ENCODE peak calls at places on chromosomes 6 and 20, in six cellular contexts. One of them, this sample, is unnamed.

GRCh38 chr6:11731423-11731822 is 47.2 kb downstream of the ADTRP start:
- DNase-seq in fibroblast of lung: no peak
- DNase-seq in PC-3: no peak
- DNase-seq in GM23338: no peak
- DNase-seq in neural progenitor cell: no peak
- DNase-seq in hepatocyte: peak
- DNase-seq in this sample: peak

GRCh38 chr6:151058021-151058733 is 181.6 kb upstream of the AKAP12 start:
- DNase-seq in GM23338: no peak
- DNase-seq in fibroblast of lung: no peak
- DNase-seq in hepatocyte: no peak
- DNase-seq in PC-3: no peak
- DNase-seq in neural progenitor cell: peak
- DNase-seq in this sample: no peak

GRCh38 chr20:4866429-4866828 is 134.9 kb downstream of the SLC23A2 start:
- DNase-seq in hepatocyte: no peak
- DNase-seq in neural progenitor cell: no peak
- DNase-seq in PC-3: no peak
- DNase-seq in GM23338: no peak
- DNase-seq in fibroblast of lung: no peak
- DNase-seq in this sample: no peak

GRCh38 chr6:25583099-25583498 is 68.9 kb upstream of the SCGN start:
- DNase-seq in fibroblast of lung: no peak
- DNase-seq in GM23338: no peak
- DNase-seq in hepatocyte: peak
- DNase-seq in PC-3: no peak
- DNase-seq in neural progenitor cell: no peak
- DNase-seq in this sample: no peak

GRCh38 chr6:167272618-167273379 is 18.3 kb upstream of the UNC93A start:
- DNase-seq in hepatocyte: no peak
- DNase-seq in neural progenitor cell: no peak
- DNase-seq in GM23338: no peak
- DNase-seq in fibroblast of lung: no peak
- DNase-seq in PC-3: no peak
- DNase-seq in this sample: no peak

GRCh38 chr6:27241443-27241842 is 6.1 kb upstream of the PRSS16 start:
- DNase-seq in hepatocyte: no peak
- DNase-seq in PC-3: peak
- DNase-seq in neural progenitor cell: no peak
- DNase-seq in fibroblast of lung: no peak
- DNase-seq in GM23338: no peak
- DNase-seq in this sample: no peak

GRCh38 chr6:2766767-2767314 is 1.6 kb downstream of the WRNIP1 start:
- DNase-seq in neural progenitor cell: no peak
- DNase-seq in GM23338: no peak
- DNase-seq in PC-3: peak
- DNase-seq in hepatocyte: no peak
- DNase-seq in fibroblast of lung: peak
- DNase-seq in this sample: peak

GRCh38 chr20:22836211-22836610 is 198.9 kb upstream of the SSTR4 start:
- DNase-seq in fibroblast of lung: no peak
- DNase-seq in GM23338: no peak
- DNase-seq in neural progenitor cell: no peak
- DNase-seq in PC-3: peak
- DNase-seq in hepatocyte: no peak
- DNase-seq in this sample: peak

GRCh38 chr6:106997392-106998257 is 23.1 kb upstream of the CD24 start:
- DNase-seq in GM23338: peak
- DNase-seq in PC-3: peak
- DNase-seq in fibroblast of lung: peak
- DNase-seq in hepatocyte: peak
- DNase-seq in neural progenitor cell: peak
- DNase-seq in this sample: peak

GRCh38 chr6:107491059-107491609 is 1.2 kb downstream of the SOBP start:
- DNase-seq in hepatocyte: peak
- DNase-seq in GM23338: peak
- DNase-seq in PC-3: no peak
- DNase-seq in neural progenitor cell: peak
- DNase-seq in fibroblast of lung: peak
- DNase-seq in this sample: peak

GRCh38 chr20:36377348-36378326 is 71.5 kb downstream of the DLGAP4 start:
- DNase-seq in PC-3: no peak
- DNase-seq in hepatocyte: no peak
- DNase-seq in neural progenitor cell: no peak
- DNase-seq in GM23338: peak
- DNase-seq in fibroblast of lung: no peak
- DNase-seq in this sample: no peak

GRCh38 chr20:8790442-8791074 is 278.3 kb upstream of the PLCB4 start:
- DNase-seq in GM23338: peak
- DNase-seq in hepatocyte: peak
- DNase-seq in PC-3: peak
- DNase-seq in fibroblast of lung: peak
- DNase-seq in neural progenitor cell: peak
- DNase-seq in this sample: peak

GRCh38 chr6:39113788-39114187 is 1.2 kb downstream of the SAYSD1 start:
- DNase-seq in GM23338: no peak
- DNase-seq in hepatocyte: no peak
- DNase-seq in PC-3: no peak
- DNase-seq in fibroblast of lung: no peak
- DNase-seq in neural progenitor cell: no peak
- DNase-seq in this sample: no peak

GRCh38 chr6:129748901-129749748 is 39.1 kb upstream of the ARHGAP18 start:
- DNase-seq in GM23338: no peak
- DNase-seq in hepatocyte: no peak
- DNase-seq in fibroblast of lung: peak
- DNase-seq in PC-3: peak
- DNase-seq in neural progenitor cell: no peak
- DNase-seq in this sample: peak

GRCh38 chr6:119479860-119480655 is 130.5 kb upstream of the MAN1A1 start:
- DNase-seq in hepatocyte: peak
- DNase-seq in fibroblast of lung: peak
- DNase-seq in GM23338: no peak
- DNase-seq in PC-3: no peak
- DNase-seq in neural progenitor cell: no peak
- DNase-seq in this sample: peak

GRCh38 chr6:134198093-134198492 is 119.8 kb downstream of the SGK1 start:
- DNase-seq in PC-3: peak
- DNase-seq in fibroblast of lung: no peak
- DNase-seq in hepatocyte: peak
- DNase-seq in GM23338: no peak
- DNase-seq in neural progenitor cell: no peak
- DNase-seq in this sample: no peak

GRCh38 chr6:107495196-107495643 is 5.3 kb downstream of the SOBP start:
- DNase-seq in PC-3: no peak
- DNase-seq in hepatocyte: no peak
- DNase-seq in fibroblast of lung: peak
- DNase-seq in neural progenitor cell: no peak
- DNase-seq in GM23338: no peak
- DNase-seq in this sample: peak

GRCh38 chr20:37128803-37129202 is 33.0 kb upstream of the RBL1 start:
- DNase-seq in PC-3: no peak
- DNase-seq in neural progenitor cell: no peak
- DNase-seq in fibroblast of lung: no peak
- DNase-seq in hepatocyte: no peak
- DNase-seq in GM23338: no peak
- DNase-seq in this sample: no peak

GRCh38 chr6:37005061-37005810 is at the start of gene FGD2:
- DNase-seq in PC-3: no peak
- DNase-seq in fibroblast of lung: no peak
- DNase-seq in neural progenitor cell: no peak
- DNase-seq in hepatocyte: no peak
- DNase-seq in GM23338: no peak
- DNase-seq in this sample: no peak

GRCh38 chr6:83053678-83054077 is 12.0 kb downstream of the UBE3D start:
- DNase-seq in hepatocyte: no peak
- DNase-seq in GM23338: no peak
- DNase-seq in PC-3: no peak
- DNase-seq in fibroblast of lung: no peak
- DNase-seq in neural progenitor cell: no peak
- DNase-seq in this sample: no peak

GRCh38 chr6:11324453-11325023 is 92.1 kb upstream of the NEDD9 start:
- DNase-seq in neural progenitor cell: no peak
- DNase-seq in hepatocyte: no peak
- DNase-seq in GM23338: no peak
- DNase-seq in fibroblast of lung: no peak
- DNase-seq in PC-3: no peak
- DNase-seq in this sample: no peak

GRCh38 chr20:2631228-2631627 is 21.2 kb upstream of the NOP56 start:
- DNase-seq in GM23338: peak
- DNase-seq in fibroblast of lung: peak
- DNase-seq in PC-3: peak
- DNase-seq in hepatocyte: no peak
- DNase-seq in neural progenitor cell: no peak
- DNase-seq in this sample: peak

GRCh38 chr6:70844301-70844700 is 112.6 kb downstream of the B3GAT2 start:
- DNase-seq in hepatocyte: no peak
- DNase-seq in neural progenitor cell: no peak
- DNase-seq in GM23338: no peak
- DNase-seq in fibroblast of lung: no peak
- DNase-seq in PC-3: no peak
- DNase-seq in this sample: no peak

GRCh38 chr20:46681032-46681854 is 8.0 kb downstream of the TP53RK start:
- DNase-seq in GM23338: peak
- DNase-seq in hepatocyte: peak
- DNase-seq in neural progenitor cell: peak
- DNase-seq in fibroblast of lung: peak
- DNase-seq in PC-3: peak
- DNase-seq in this sample: peak

GRCh38 chr6:56243518-56244070 is 3.8 kb downstream of the COL21A1 start:
- DNase-seq in GM23338: no peak
- DNase-seq in fibroblast of lung: no peak
- DNase-seq in PC-3: no peak
- DNase-seq in hepatocyte: no peak
- DNase-seq in neural progenitor cell: no peak
- DNase-seq in this sample: no peak

GRCh38 chr20:10761232-10761631 is 87.4 kb upstream of the JAG1 start:
- DNase-seq in neural progenitor cell: no peak
- DNase-seq in fibroblast of lung: peak
- DNase-seq in PC-3: peak
- DNase-seq in GM23338: no peak
- DNase-seq in hepatocyte: peak
- DNase-seq in this sample: no peak

GRCh38 chr6:21265264-21266044 is 328.1 kb upstream of the SOX4 start:
- DNase-seq in fibroblast of lung: peak
- DNase-seq in hepatocyte: no peak
- DNase-seq in GM23338: no peak
- DNase-seq in neural progenitor cell: no peak
- DNase-seq in PC-3: peak
- DNase-seq in this sample: peak

GRCh38 chr6:23855497-23856116 is 270.4 kb upstream of the NRSN1 start:
- DNase-seq in GM23338: no peak
- DNase-seq in neural progenitor cell: no peak
- DNase-seq in PC-3: no peak
- DNase-seq in hepatocyte: no peak
- DNase-seq in fibroblast of lung: no peak
- DNase-seq in this sample: no peak
- TF ChIP-seq EZH2 in GM23338: no peak
- TF ChIP-seq EZH2 in neural progenitor cell: no peak
- TF ChIP-seq EZH2 in PC-3: no peak
- TF ChIP-seq EZH2 in hepatocyte: no peak
- TF ChIP-seq EZH2 in fibroblast of lung: no peak
- TF ChIP-seq EZH2 in this sample: no peak

GRCh38 chr20:24871429-24872213 is 77.4 kb upstream of the CST7 start:
- DNase-seq in neural progenitor cell: no peak
- DNase-seq in hepatocyte: no peak
- DNase-seq in fibroblast of lung: no peak
- DNase-seq in GM23338: no peak
- DNase-seq in PC-3: no peak
- DNase-seq in this sample: no peak
- H2AFZ ChIP-seq in neural progenitor cell: no peak
- H2AFZ ChIP-seq in hepatocyte: no peak
- H2AFZ ChIP-seq in fibroblast of lung: no peak
- H2AFZ ChIP-seq in GM23338: no peak
- H2AFZ ChIP-seq in PC-3: no peak
- H2AFZ ChIP-seq in this sample: no peak

GRCh38 chr6:136920216-136920857 is 1.8 kb upstream of the SLC35D3 start:
- DNase-seq in hepatocyte: no peak
- DNase-seq in GM23338: no peak
- DNase-seq in fibroblast of lung: no peak
- DNase-seq in PC-3: no peak
- DNase-seq in neural progenitor cell: peak
- DNase-seq in this sample: peak

GRCh38 chr6:136921936-136922679 is at the start of gene SLC35D3:
- DNase-seq in fibroblast of lung: no peak
- DNase-seq in neural progenitor cell: peak
- DNase-seq in hepatocyte: peak
- DNase-seq in PC-3: no peak
- DNase-seq in GM23338: peak
- DNase-seq in this sample: peak

GRCh38 chr6:136922680-136922996 is 537 bp downstream of the SLC35D3 start:
- DNase-seq in PC-3: no peak
- DNase-seq in neural progenitor cell: no peak
- DNase-seq in hepatocyte: no peak
- DNase-seq in fibroblast of lung: no peak
- DNase-seq in GM23338: no peak
- DNase-seq in this sample: no peak

GRCh38 chr6:136920858-136921520 is 1.1 kb upstream of the SLC35D3 start:
- DNase-seq in hepatocyte: peak
- DNase-seq in fibroblast of lung: peak
- DNase-seq in neural progenitor cell: peak
- DNase-seq in GM23338: peak
- DNase-seq in PC-3: no peak
- DNase-seq in this sample: peak

DNA sequence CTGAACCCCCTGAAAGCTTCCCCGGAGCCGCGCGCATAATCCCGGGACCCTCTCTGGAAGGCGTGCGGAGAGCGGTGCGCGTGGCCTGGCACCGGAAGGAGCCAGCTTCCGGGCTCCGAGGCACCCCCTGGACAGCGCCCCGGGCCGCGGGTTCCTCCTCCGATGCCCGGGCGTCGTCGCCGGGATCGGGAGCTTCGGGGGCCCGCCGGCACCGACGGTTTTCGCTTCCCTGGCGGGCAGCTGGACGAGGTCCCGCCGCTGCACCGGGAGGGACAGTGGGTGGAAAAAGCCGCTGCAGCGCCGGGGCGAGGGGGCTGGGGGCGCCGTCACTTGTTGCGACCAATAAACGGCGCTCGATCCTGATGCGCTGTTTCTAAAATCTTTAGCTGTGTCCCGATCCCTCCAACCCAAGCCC is 573 bp upstream of the SLC35D3 start:
- DNase-seq in GM23338: peak
- DNase-seq in hepatocyte: peak
- DNase-seq in neural progenitor cell: peak
- DNase-seq in fibroblast of lung: no peak
- DNase-seq in PC-3: no peak
- DNase-seq in this sample: peak
- TF ChIP-seq EZH2 in GM23338: no peak
- TF ChIP-seq EZH2 in hepatocyte: peak
- TF ChIP-seq EZH2 in neural progenitor cell: peak
- TF ChIP-seq EZH2 in fibroblast of lung: no peak
- TF ChIP-seq EZH2 in PC-3: peak
- TF ChIP-seq EZH2 in this sample: no peak

GRCh38 chr20:50569864-50570836 is 60.0 kb downstream of the PTPN1 start:
- DNase-seq in GM23338: peak
- DNase-seq in fibroblast of lung: peak
- DNase-seq in PC-3: peak
- DNase-seq in neural progenitor cell: peak
- DNase-seq in hepatocyte: no peak
- DNase-seq in this sample: peak
- H2AFZ ChIP-seq in GM23338: no peak
- H2AFZ ChIP-seq in fibroblast of lung: no peak
- H2AFZ ChIP-seq in PC-3: no peak
- H2AFZ ChIP-seq in neural progenitor cell: no peak
- H2AFZ ChIP-seq in hepatocyte: no peak
- H2AFZ ChIP-seq in this sample: no peak